ENCODE peak calls at places on chromosome 12, in seven cellular contexts. One of them, this sample, is unnamed.

GRCh38 chr12:99223554-99223953 is 424.0 kb upstream of the GARIN6 start:
- DNase-seq in foreskin fibroblast: no peak
- DNase-seq in sigmoid colon: no peak
- DNase-seq in IMR-90: no peak
- DNase-seq in lower lobe of right lung: no peak
- DNase-seq in brain microvascular endothelial cell: no peak
- DNase-seq in lower leg skin: no peak
- DNase-seq in this sample: no peak

GRCh38 chr12:89701606-89702206 is 6.9 kb downstream of the ATP2B1 start:
- DNase-seq in foreskin fibroblast: no peak
- DNase-seq in sigmoid colon: no peak
- DNase-seq in IMR-90: no peak
- DNase-seq in lower lobe of right lung: no peak
- DNase-seq in brain microvascular endothelial cell: no peak
- DNase-seq in lower leg skin: no peak
- DNase-seq in this sample: no peak

GRCh38 chr12:44488180-44488579 is 387.9 kb downstream of the NELL2 start:
- DNase-seq in foreskin fibroblast: no peak
- DNase-seq in sigmoid colon: no peak
- DNase-seq in IMR-90: no peak
- DNase-seq in lower lobe of right lung: no peak
- DNase-seq in brain microvascular endothelial cell: no peak
- DNase-seq in lower leg skin: no peak
- DNase-seq in this sample: no peak

GRCh38 chr12:75489613-75490210 is 9.2 kb downstream of the GLIPR1 start:
- DNase-seq in foreskin fibroblast: peak
- DNase-seq in sigmoid colon: no peak
- DNase-seq in IMR-90: peak
- DNase-seq in lower lobe of right lung: no peak
- DNase-seq in brain microvascular endothelial cell: no peak
- DNase-seq in lower leg skin: no peak
- DNase-seq in this sample: no peak

GRCh38 chr12:57517187-57517586 is 3.1 kb downstream of the DDIT3 start:
- DNase-seq in foreskin fibroblast: peak
- DNase-seq in sigmoid colon: no peak
- DNase-seq in IMR-90: peak
- DNase-seq in lower lobe of right lung: no peak
- DNase-seq in brain microvascular endothelial cell: peak
- DNase-seq in lower leg skin: no peak
- DNase-seq in this sample: no peak

GRCh38 chr12:93115198-93115601 is 186.1 kb upstream of the EEA1 start:
- DNase-seq in foreskin fibroblast: peak
- DNase-seq in sigmoid colon: no peak
- DNase-seq in IMR-90: no peak
- DNase-seq in lower lobe of right lung: no peak
- DNase-seq in brain microvascular endothelial cell: no peak
- DNase-seq in lower leg skin: no peak
- DNase-seq in this sample: no peak

GRCh38 chr12:5433081-5433839 is 1.4 kb downstream of the NTF3 start:
- DNase-seq in foreskin fibroblast: peak
- DNase-seq in sigmoid colon: no peak
- DNase-seq in IMR-90: peak
- DNase-seq in lower lobe of right lung: no peak
- DNase-seq in brain microvascular endothelial cell: no peak
- DNase-seq in lower leg skin: peak
- DNase-seq in this sample: no peak

GRCh38 chr12:31923063-31923412 is 36.2 kb upstream of the RESF1 start:
- DNase-seq in foreskin fibroblast: no peak
- DNase-seq in sigmoid colon: no peak
- DNase-seq in IMR-90: no peak
- DNase-seq in lower lobe of right lung: no peak
- DNase-seq in brain microvascular endothelial cell: peak
- DNase-seq in lower leg skin: no peak
- DNase-seq in this sample: no peak

GRCh38 chr12:117152793-117153775 is 37.2 kb downstream of the FBXO21 start:
- DNase-seq in foreskin fibroblast: no peak
- DNase-seq in sigmoid colon: no peak
- DNase-seq in IMR-90: no peak
- DNase-seq in lower lobe of right lung: no peak
- DNase-seq in brain microvascular endothelial cell: no peak
- DNase-seq in lower leg skin: peak
- DNase-seq in this sample: no peak

GRCh38 chr12:98757455-98757854 is 112.4 kb downstream of the APAF1 start:
- DNase-seq in foreskin fibroblast: no peak
- DNase-seq in sigmoid colon: peak
- DNase-seq in IMR-90: no peak
- DNase-seq in lower lobe of right lung: no peak
- DNase-seq in brain microvascular endothelial cell: no peak
- DNase-seq in lower leg skin: no peak
- DNase-seq in this sample: no peak

GRCh38 chr12:123148223-123148622 is 2.7 kb downstream of the PITPNM2 start:
- DNase-seq in foreskin fibroblast: no peak
- DNase-seq in sigmoid colon: no peak
- DNase-seq in IMR-90: no peak
- DNase-seq in lower lobe of right lung: no peak
- DNase-seq in brain microvascular endothelial cell: no peak
- DNase-seq in lower leg skin: peak
- DNase-seq in this sample: no peak

GRCh38 chr12:123150804-123151678 is at the start of gene PITPNM2:
- DNase-seq in foreskin fibroblast: peak
- DNase-seq in sigmoid colon: peak
- DNase-seq in IMR-90: peak
- DNase-seq in lower lobe of right lung: peak
- DNase-seq in brain microvascular endothelial cell: no peak
- DNase-seq in lower leg skin: peak
- DNase-seq in this sample: no peak

GRCh38 chr12:123150273-123150803 is 552 bp downstream of the PITPNM2 start:
- DNase-seq in foreskin fibroblast: no peak
- DNase-seq in sigmoid colon: peak
- DNase-seq in IMR-90: no peak
- DNase-seq in lower lobe of right lung: peak
- DNase-seq in brain microvascular endothelial cell: no peak
- DNase-seq in lower leg skin: peak
- DNase-seq in this sample: no peak

GRCh38 chr12:123149828-123150272 is 1.0 kb downstream of the PITPNM2 start:
- DNase-seq in foreskin fibroblast: peak
- DNase-seq in sigmoid colon: no peak
- DNase-seq in IMR-90: no peak
- DNase-seq in lower lobe of right lung: no peak
- DNase-seq in brain microvascular endothelial cell: no peak
- DNase-seq in lower leg skin: peak
- DNase-seq in this sample: no peak

DNA sequence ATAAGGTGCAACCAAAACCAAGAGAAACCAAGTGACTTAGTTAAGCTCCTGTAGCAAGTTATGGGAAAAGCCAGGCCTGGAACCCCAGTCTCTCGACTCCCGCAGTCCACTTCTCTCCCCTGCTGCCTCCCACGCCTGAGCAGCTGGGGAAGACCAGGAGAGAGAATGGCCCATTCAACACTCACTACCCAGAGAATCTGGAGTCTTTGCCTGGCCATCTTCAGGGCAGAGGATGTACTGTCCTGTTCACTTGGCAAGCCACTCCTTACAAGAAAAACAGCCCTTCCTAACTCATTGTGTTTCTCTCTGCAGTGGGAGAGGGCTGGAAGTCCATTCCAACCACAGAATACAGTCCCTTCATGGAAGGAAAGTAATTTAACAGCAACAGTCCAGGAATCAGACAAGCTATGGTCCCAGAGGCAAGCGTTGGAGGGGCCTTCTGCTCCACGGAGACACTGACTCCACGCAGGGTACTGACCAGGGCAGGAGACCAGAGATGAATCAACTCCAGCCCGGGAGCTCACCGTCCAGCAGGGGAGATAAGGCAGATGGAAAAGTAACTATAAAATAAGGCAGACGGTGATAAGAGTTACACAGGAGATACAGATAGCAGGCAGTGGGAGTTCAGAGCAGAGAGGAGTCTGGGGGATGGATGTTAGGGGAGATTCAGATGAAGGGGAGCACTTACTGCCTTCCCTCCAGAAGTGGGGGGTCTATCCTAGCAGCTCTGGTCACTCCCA is 1.6 kb downstream of the PITPNM2 start:
- DNase-seq in foreskin fibroblast: peak
- DNase-seq in sigmoid colon: no peak
- DNase-seq in IMR-90: no peak
- DNase-seq in lower lobe of right lung: no peak
- DNase-seq in brain microvascular endothelial cell: no peak
- DNase-seq in lower leg skin: peak
- DNase-seq in this sample: no peak
- H3K4me3 ChIP-seq in foreskin fibroblast: no peak
- H3K4me3 ChIP-seq in sigmoid colon: peak
- H3K4me3 ChIP-seq in IMR-90: peak
- H3K4me3 ChIP-seq in lower lobe of right lung: peak
- H3K4me3 ChIP-seq in brain microvascular endothelial cell: peak
- H3K4me3 ChIP-seq in lower leg skin: no peak
- H3K4me3 ChIP-seq in this sample: no peak

GRCh38 chr12:1517007-1517406 is 77.4 kb downstream of the FBXL14 start:
- DNase-seq in foreskin fibroblast: peak
- DNase-seq in sigmoid colon: no peak
- DNase-seq in IMR-90: peak
- DNase-seq in lower lobe of right lung: no peak
- DNase-seq in brain microvascular endothelial cell: peak
- DNase-seq in lower leg skin: no peak
- DNase-seq in this sample: no peak
- TF ChIP-seq CTCF in foreskin fibroblast: peak
- TF ChIP-seq CTCF in sigmoid colon: no peak
- TF ChIP-seq CTCF in IMR-90: peak
- TF ChIP-seq CTCF in lower lobe of right lung: no peak
- TF ChIP-seq CTCF in brain microvascular endothelial cell: peak
- TF ChIP-seq CTCF in lower leg skin: no peak
- TF ChIP-seq CTCF in this sample: peak

GRCh38 chr12:132329739-132330548 is 555 bp upstream of the GALNT9 start:
- DNase-seq in foreskin fibroblast: no peak
- DNase-seq in sigmoid colon: no peak
- DNase-seq in IMR-90: no peak
- DNase-seq in lower lobe of right lung: no peak
- DNase-seq in brain microvascular endothelial cell: no peak
- DNase-seq in lower leg skin: no peak
- DNase-seq in this sample: no peak

GRCh38 chr12:132327351-132328171 is 1.8 kb downstream of the GALNT9 start:
- DNase-seq in foreskin fibroblast: peak
- DNase-seq in sigmoid colon: peak
- DNase-seq in IMR-90: peak
- DNase-seq in lower lobe of right lung: peak
- DNase-seq in brain microvascular endothelial cell: peak
- DNase-seq in lower leg skin: no peak
- DNase-seq in this sample: peak

GRCh38 chr12:132326646-132327045 is 2.7 kb downstream of the GALNT9 start:
- DNase-seq in foreskin fibroblast: no peak
- DNase-seq in sigmoid colon: no peak
- DNase-seq in IMR-90: no peak
- DNase-seq in lower lobe of right lung: no peak
- DNase-seq in brain microvascular endothelial cell: no peak
- DNase-seq in lower leg skin: no peak
- DNase-seq in this sample: no peak

GRCh38 chr12:132329036-132329738 is at the start of gene GALNT9:
- DNase-seq in foreskin fibroblast: peak
- DNase-seq in sigmoid colon: no peak
- DNase-seq in IMR-90: no peak
- DNase-seq in lower lobe of right lung: no peak
- DNase-seq in brain microvascular endothelial cell: no peak
- DNase-seq in lower leg skin: no peak
- DNase-seq in this sample: no peak

GRCh38 chr12:132328282-132329029 is 933 bp downstream of the GALNT9 start:
- DNase-seq in foreskin fibroblast: no peak
- DNase-seq in sigmoid colon: no peak
- DNase-seq in IMR-90: no peak
- DNase-seq in lower lobe of right lung: no peak
- DNase-seq in brain microvascular endothelial cell: no peak
- DNase-seq in lower leg skin: no peak
- DNase-seq in this sample: no peak
- H3K4me3 ChIP-seq in foreskin fibroblast: no peak
- H3K4me3 ChIP-seq in sigmoid colon: peak
- H3K4me3 ChIP-seq in IMR-90: no peak
- H3K4me3 ChIP-seq in lower lobe of right lung: no peak
- H3K4me3 ChIP-seq in brain microvascular endothelial cell: no peak
- H3K4me3 ChIP-seq in lower leg skin: no peak
- H3K4me3 ChIP-seq in this sample: no peak

GRCh38 chr12:24945822-24946221 is 3.1 kb downstream of the BCAT1 start:
- DNase-seq in foreskin fibroblast: no peak
- DNase-seq in sigmoid colon: no peak
- DNase-seq in IMR-90: no peak
- DNase-seq in lower lobe of right lung: no peak
- DNase-seq in brain microvascular endothelial cell: no peak
- DNase-seq in lower leg skin: no peak
- DNase-seq in this sample: no peak

GRCh38 chr12:24950231-24950834 is 1.4 kb upstream of the BCAT1 start:
- DNase-seq in foreskin fibroblast: no peak
- DNase-seq in sigmoid colon: no peak
- DNase-seq in IMR-90: no peak
- DNase-seq in lower lobe of right lung: no peak
- DNase-seq in brain microvascular endothelial cell: no peak
- DNase-seq in lower leg skin: no peak
- DNase-seq in this sample: no peak

GRCh38 chr12:24948452-24948815 is 467 bp downstream of the BCAT1 start:
- DNase-seq in foreskin fibroblast: peak
- DNase-seq in sigmoid colon: no peak
- DNase-seq in IMR-90: peak
- DNase-seq in lower lobe of right lung: no peak
- DNase-seq in brain microvascular endothelial cell: no peak
- DNase-seq in lower leg skin: no peak
- DNase-seq in this sample: no peak

GRCh38 chr12:24947541-24948451 is 1.1 kb downstream of the BCAT1 start:
- DNase-seq in foreskin fibroblast: no peak
- DNase-seq in sigmoid colon: no peak
- DNase-seq in IMR-90: no peak
- DNase-seq in lower lobe of right lung: no peak
- DNase-seq in brain microvascular endothelial cell: no peak
- DNase-seq in lower leg skin: no peak
- DNase-seq in this sample: no peak

DNA sequence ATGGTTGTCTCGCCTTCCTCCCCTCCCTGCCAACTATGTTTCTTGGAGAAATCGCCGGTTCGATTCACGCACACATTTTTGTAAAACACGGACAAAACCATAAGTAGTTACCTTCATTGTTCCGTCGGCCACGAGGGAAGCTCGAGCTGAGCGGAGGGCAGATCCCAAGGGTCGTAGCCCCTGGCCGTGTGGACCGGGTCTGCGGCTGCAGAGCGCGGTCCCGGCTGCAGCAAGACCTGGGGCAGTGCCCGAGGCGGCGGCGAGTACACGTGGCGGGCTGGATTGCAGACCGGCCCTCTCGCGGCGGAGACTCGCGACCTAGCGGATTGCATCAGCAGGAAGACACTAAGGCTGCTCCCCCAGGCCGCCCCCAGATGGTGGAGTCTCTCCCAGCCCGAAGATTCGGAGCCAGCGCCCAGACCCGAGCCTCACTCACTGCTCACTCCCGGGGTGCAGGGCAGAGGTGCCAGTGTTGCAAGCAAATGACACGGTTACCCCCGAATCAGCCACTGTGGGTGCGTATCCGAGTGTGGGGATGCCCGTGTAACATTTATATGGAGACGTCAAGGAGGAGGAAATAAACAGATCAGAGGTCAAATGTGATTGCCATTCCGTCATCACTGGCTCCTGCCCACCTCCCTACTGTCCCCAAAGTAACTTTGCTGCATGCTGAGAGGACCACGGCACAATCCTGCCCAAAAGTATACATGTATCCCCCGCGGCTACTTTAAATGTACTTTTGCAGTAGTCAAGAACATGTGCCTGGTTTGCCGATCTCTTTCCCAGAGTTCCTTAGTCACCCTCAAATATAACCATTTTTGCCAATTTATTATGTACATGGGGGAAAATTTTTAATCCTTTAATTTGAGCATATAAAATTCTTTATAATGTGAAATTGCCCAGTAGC is at the start of gene BCAT1:
- DNase-seq in foreskin fibroblast: peak
- DNase-seq in sigmoid colon: peak
- DNase-seq in IMR-90: peak
- DNase-seq in lower lobe of right lung: peak
- DNase-seq in brain microvascular endothelial cell: peak
- DNase-seq in lower leg skin: peak
- DNase-seq in this sample: no peak
- TF ChIP-seq CTCF in foreskin fibroblast: no peak
- TF ChIP-seq CTCF in sigmoid colon: no peak
- TF ChIP-seq CTCF in IMR-90: peak
- TF ChIP-seq CTCF in lower lobe of right lung: peak
- TF ChIP-seq CTCF in brain microvascular endothelial cell: peak
- TF ChIP-seq CTCF in lower leg skin: no peak
- TF ChIP-seq CTCF in this sample: peak